ENCODE peak calls at places on chromosomes 6 and 20, in five cellular contexts. S is endodermal cell, L is fibroblast of lung, R is colonic mucosa, K is BJ. G is an unnamed sample.

GRCh38 chr6:26534681-26535465 is 3.3 kb upstream of the HMGN4 start:
- DNase-seq in S (no peak), R (no peak), L (no peak), K (no peak), G (no peak)

GRCh38 chr6:4603291-4603690 is 172.9 kb upstream of the CDYL start:
- DNase-seq in R (no peak), L (peak; percentile 97), S (peak; percentile 21), K (no peak), G (no peak)

GRCh38 chr6:131033631-131034030 is 29.4 kb downstream of the EPB41L2 start:
- DNase-seq in S (no peak), R (no peak), L (no peak), K (no peak), G (no peak)

GRCh38 chr6:64712606-64713005 is 994.4 kb downstream of the EYS start:
- DNase-seq in K (no peak), S (no peak), L (peak; percentile 13), R (no peak), G (no peak)

GRCh38 chr6:112232845-112233256 is 21.5 kb downstream of the LAMA4 start:
- DNase-seq in S (no peak), K (no peak), R (no peak), L (peak; percentile 98), G (no peak)

GRCh38 chr20:313948-314347 is 11.4 kb upstream of the SOX12 start:
- DNase-seq in K (no peak), S (no peak), L (peak; percentile 70), R (no peak), G (no peak)

GRCh38 chr20:34536798-34537394 is 20.7 kb downstream of the DYNLRB1 start:
- DNase-seq in S (peak; percentile 86), L (no peak), K (no peak), R (peak; percentile 71), G (no peak)

GRCh38 chr6:119129148-119129967 is 50.9 kb upstream of the FAM184A start:
- DNase-seq in L (peak; percentile 68), K (no peak), S (peak; percentile 66), R (peak; percentile 58), G (no peak)

GRCh38 chr6:135033238-135033637 is 21.4 kb downstream of the HBS1L start:
- DNase-seq in K (no peak), L (no peak), S (no peak), R (no peak), G (no peak)

GRCh38 chr20:47992021-47992467 is 206.8 kb upstream of the SULF2 start:
- DNase-seq in S (peak; percentile 83), L (no peak), K (no peak), R (no peak), G (no peak)

GRCh38 chr20:39310363-39311037 is 348.4 kb downstream of the DHX35 start:
- DNase-seq in R (no peak), K (no peak), S (peak; percentile 66), L (no peak), G (no peak)

GRCh38 chr20:43923917-43924316 is 9.3 kb downstream of the TOX2 start:
- DNase-seq in K (no peak), R (no peak), S (no peak), L (no peak), G (no peak)

GRCh38 chr20:39534846-39535245 is 572.7 kb downstream of the DHX35 start:
- DNase-seq in L (no peak), K (no peak), S (peak; percentile 53), R (no peak), G (no peak)

GRCh38 chr6:167739721-167740475 is 86.8 kb upstream of the AFDN start:
- DNase-seq in S (peak; percentile 24), L (no peak), K (no peak), R (no peak), G (no peak)

GRCh38 chr6:160088069-160088773 is 33.4 kb upstream of the SLC22A1 start:
- DNase-seq in S (peak; percentile 85), R (peak; percentile 79), K (peak; percentile 73), L (peak; percentile 78), G (peak; percentile 84)

GRCh38 chr6:1509241-1509640 is 100.5 kb upstream of the FOXC1 start:
- DNase-seq in K (no peak), R (no peak), S (no peak), L (no peak), G (no peak)

GRCh38 chr6:53975966-53976610 is 135.2 kb upstream of the MLIP start:
- DNase-seq in L (peak; percentile 78), S (no peak), R (no peak), K (no peak), G (no peak)

GRCh38 chr6:144873653-144874378 is 588.7 kb downstream of the UTRN start:
- DNase-seq in S (no peak), L (no peak), R (no peak), K (no peak), G (no peak)

GRCh38 chr6:134474980-134475379 is 157.1 kb upstream of the SGK1 start:
- DNase-seq in S (no peak), L (no peak), K (no peak), R (no peak), G (no peak)

GRCh38 chr6:14258695-14259655 is 141.4 kb downstream of the CD83 start:
- DNase-seq in S (peak; percentile 59), L (no peak), R (no peak), K (no peak), G (peak; percentile 72)

GRCh38 chr6:13522639-13523038 is 35.2 kb upstream of the GFOD1 start:
- DNase-seq in R (no peak), K (no peak), L (no peak), S (no peak), G (no peak)

GRCh38 chr6:157271911-157272310 is 51.4 kb downstream of the TMEM242 start:
- DNase-seq in K (no peak), S (peak; percentile 39), R (no peak), L (no peak), G (no peak)

GRCh38 chr6:157274116-157274470 is 49.2 kb downstream of the TMEM242 start:
- DNase-seq in K (no peak), S (no peak), L (no peak), R (no peak), G (no peak)

GRCh38 chr6:157273756-157274088 is 49.6 kb downstream of the TMEM242 start:
- DNase-seq in K (no peak), R (peak; percentile 66), S (peak; percentile 81), L (peak; percentile 22), G (no peak)

GRCh38 chr6:157272372-157272771 is 50.9 kb downstream of the TMEM242 start:
- DNase-seq in S (peak; percentile 45), L (no peak), K (no peak), R (no peak), G (no peak)

DNA sequence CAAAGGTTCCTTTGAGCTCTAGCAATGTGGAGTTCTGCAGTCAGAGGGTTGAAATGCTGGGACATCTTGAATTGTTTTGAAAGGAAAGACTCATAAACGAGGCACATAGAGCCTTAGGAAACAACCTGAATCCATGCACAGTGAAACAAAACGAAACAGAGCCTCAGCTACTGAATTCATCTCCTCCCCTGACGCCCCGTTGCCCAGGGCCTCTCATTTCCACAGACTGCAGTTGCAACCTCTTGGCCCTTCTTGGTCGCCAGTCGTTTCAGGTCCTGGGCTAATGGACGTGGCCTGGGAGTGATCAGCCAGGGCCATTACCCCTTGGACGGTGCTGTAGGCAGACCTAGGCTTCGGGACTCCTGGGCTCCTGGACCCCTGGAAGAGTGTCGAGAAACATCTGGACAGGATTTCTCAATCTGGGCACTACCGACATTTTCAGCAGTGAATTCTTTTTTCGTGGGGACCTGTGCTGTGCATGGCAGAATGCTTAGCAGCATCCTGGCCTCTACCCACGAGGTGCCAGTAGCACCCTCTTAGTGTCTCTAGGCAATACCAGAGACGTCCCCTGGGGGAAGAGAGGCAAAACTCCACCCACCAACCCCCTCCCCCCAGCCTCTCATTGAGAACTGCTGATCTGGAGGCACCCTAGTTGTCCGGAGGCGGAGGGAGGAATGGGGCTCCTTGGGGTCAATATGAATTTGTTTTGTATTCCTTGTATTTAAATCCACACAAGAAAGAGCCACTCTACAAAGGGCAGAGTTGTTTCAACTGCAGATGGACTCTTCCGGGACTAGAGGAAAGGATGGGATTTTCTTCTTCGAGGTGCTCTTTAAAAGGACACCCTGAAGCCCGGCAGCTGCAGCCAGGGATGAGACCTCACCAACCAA is 50.2 kb downstream of the TMEM242 start:
- DNase-seq in K (no peak), S (peak; percentile 70), R (no peak), L (no peak), G (no peak)
- TF ChIP-seq CTCF in K (no peak), S (peak; percentile 50), R (no peak), L (no peak), G (no peak)

GRCh38 chr20:53260168-53260567 is 288.0 kb downstream of the TSHZ2 start:
- DNase-seq in K (no peak), R (no peak), S (no peak), L (no peak), G (no peak)
- TF ChIP-seq CTCF in K (no peak), R (no peak), S (no peak), L (no peak), G (no peak)

DNA sequence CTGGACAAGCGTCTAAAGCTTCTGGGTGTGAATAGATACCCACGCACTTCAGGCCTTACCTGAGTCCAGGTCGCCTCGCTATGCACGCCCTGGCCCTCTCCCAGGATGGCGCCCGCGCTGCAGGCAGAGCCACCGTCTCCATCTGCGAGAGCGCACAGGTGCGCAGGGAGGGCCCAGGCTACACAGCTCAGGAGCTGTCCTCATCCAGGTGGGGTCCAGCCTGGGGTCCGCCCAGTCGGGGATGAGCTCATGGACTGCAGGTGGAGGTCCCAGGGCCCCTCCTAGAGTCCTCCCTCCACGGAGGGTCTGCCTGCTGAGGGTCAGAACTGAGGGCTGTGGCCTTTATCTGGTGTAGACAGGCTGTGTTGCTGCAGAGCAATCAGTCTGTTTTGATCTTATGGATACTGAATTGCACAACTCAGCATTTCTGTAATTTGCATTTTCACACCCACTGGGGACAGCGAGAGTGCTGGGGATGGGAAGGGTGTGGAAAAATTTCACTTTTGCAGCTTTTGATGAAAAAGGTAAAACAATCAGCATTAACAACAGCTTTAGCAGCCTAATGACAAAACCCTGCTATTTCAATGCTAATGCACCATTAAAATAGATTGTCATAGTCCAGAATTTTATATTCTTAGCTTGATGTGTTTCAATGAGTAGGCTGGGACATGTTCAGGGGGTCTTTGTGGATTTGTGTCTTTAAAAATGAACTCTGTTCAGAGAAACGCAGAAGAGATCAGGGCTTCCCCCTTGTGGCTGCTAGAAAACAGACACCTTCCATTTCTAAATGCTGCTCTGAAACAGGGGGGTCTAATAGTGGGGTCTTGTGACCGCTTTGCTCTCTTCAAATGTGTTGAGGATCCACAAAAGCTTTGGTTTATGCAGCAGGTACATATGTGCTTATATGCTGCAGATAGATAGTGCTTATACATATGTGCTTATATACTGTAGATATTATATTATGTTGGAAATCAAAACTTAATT is 77.8 kb upstream of the PHACTR3 start:
- DNase-seq in L (no peak), S (no peak), K (no peak), R (no peak), G (no peak)
- TF ChIP-seq CTCF in L (peak; percentile 34), S (peak; percentile 71), K (peak; percentile 42), R (no peak), G (peak; percentile 37)

GRCh38 chr6:2697291-2697690 is 53.4 kb downstream of the MYLK4 start:
- DNase-seq in L (no peak), S (no peak), R (no peak), K (no peak), G (no peak)
- TF ChIP-seq CTCF in L (no peak), S (peak; percentile 50), R (no peak), K (no peak), G (no peak)

GRCh38 chr6:91681341-91681740 is 1094.5 kb upstream of the MAP3K7 start:
- DNase-seq in S (no peak), L (no peak), K (no peak), R (no peak), G (no peak)

GRCh38 chr6:91678679-91679078 is 1091.8 kb upstream of the MAP3K7 start:
- DNase-seq in R (no peak), K (no peak), L (no peak), S (no peak), G (no peak)
- TF ChIP-seq CTCF in R (no peak), K (no peak), L (no peak), S (no peak), G (no peak)

GRCh38 chr20:36754656-36755222 is 8.8 kb upstream of the NDRG3 start:
- DNase-seq in S (peak; percentile 86), L (peak; percentile 53), K (peak; percentile 16), R (peak; percentile 48), G (no peak)
- TF ChIP-seq CTCF in S (peak; percentile 86), L (peak; percentile 87), K (peak; percentile 83), R (peak; percentile 62), G (peak; percentile 79)

G was measured in osteocyte.